ENCODE peak calls at places on chromosome 16, in seven cellular contexts. T is neuronal stem cell; D is body of pancreas; A is CD4-positive, alpha-beta memory T cell; Y is heart left ventricle; W is A549; G is adrenal gland. F is an unnamed sample.
A peak's percentile ranks its signal among the peaks of the same experiment; 100 is the strongest.

GRCh38 chr16:76650579-76650978 is 373.4 kb downstream of the CNTNAP4 start:
- DNase-seq in T (no peak), W (peak; percentile 4), D (no peak), A (no peak), Y (no peak), G (no peak), F (no peak)

GRCh38 chr16:12097523-12098428 is 121.2 kb downstream of the SNX29 start:
- DNase-seq in T (no peak), Y (peak; percentile 51), A (no peak), W (no peak), D (no peak), G (no peak), F (no peak)

GRCh38 chr16:22671301-22672076 is 142.5 kb upstream of the HS3ST2 start:
- DNase-seq in T (no peak), D (no peak), G (no peak), Y (peak; percentile 12), A (no peak), W (no peak), F (no peak)

GRCh38 chr16:56938664-56939513 is 6.9 kb downstream of the HERPUD1 start:
- DNase-seq in Y (no peak), G (no peak), T (no peak), A (peak; percentile 75), D (no peak), W (no peak), F (peak; percentile 16)

GRCh38 chr16:81604960-81605383 is 160.4 kb downstream of the CMIP start:
- DNase-seq in T (no peak), Y (no peak), W (no peak), A (no peak), D (no peak), G (no peak), F (no peak)

GRCh38 chr16:11224096-11224893 is 31.7 kb downstream of the SOCS1 start:
- DNase-seq in W (no peak), Y (peak; percentile 46), G (peak; percentile 55), D (peak; percentile 56), T (no peak), A (peak; percentile 72), F (peak; percentile 37)

GRCh38 chr16:57648590-57649442 is 19.3 kb upstream of the ADGRG3 start:
- DNase-seq in G (peak; percentile 77), Y (peak; percentile 78), W (peak; percentile 93), D (peak; percentile 78), A (peak; percentile 78), T (peak; percentile 82), F (peak; percentile 79)

GRCh38 chr16:85899444-85899843 is 482 bp downstream of the IRF8 start:
- DNase-seq in D (no peak), A (no peak), T (no peak), Y (no peak), G (no peak), W (no peak), F (no peak)

GRCh38 chr16:86626966-86627365 is 48.6 kb downstream of the FOXL1 start:
- DNase-seq in D (no peak), G (no peak), Y (no peak), W (no peak), T (no peak), A (no peak), F (no peak)

GRCh38 chr16:25395528-25395927 is 137.9 kb upstream of the ZKSCAN2 start:
- DNase-seq in D (no peak), W (no peak), Y (no peak), T (no peak), G (no peak), A (no peak), F (no peak)

GRCh38 chr16:24988593-24989338 is 26.4 kb downstream of the ARHGAP17 start:
- DNase-seq in D (peak; percentile 59), W (peak; percentile 30), T (no peak), G (no peak), Y (peak; percentile 43), A (no peak), F (no peak)

GRCh38 chr16:67668495-67669157 is 2.0 kb downstream of the C16orf86 start:
- DNase-seq in T (no peak), D (no peak), Y (no peak), W (no peak), A (no peak), G (no peak), F (no peak)

GRCh38 chr16:14564881-14565687 is 65.0 kb downstream of the PARN start:
- DNase-seq in G (no peak), D (no peak), Y (no peak), W (no peak), A (no peak), T (no peak), F (no peak)

GRCh38 chr16:85089485-85089884 is 22.8 kb downstream of the CIBAR2 start:
- DNase-seq in Y (no peak), W (no peak), A (no peak), D (no peak), T (no peak), G (no peak), F (no peak)

GRCh38 chr16:25771812-25772568 is 80.2 kb downstream of the HS3ST4 start:
- DNase-seq in T (no peak), W (no peak), Y (no peak), G (no peak), A (no peak), D (no peak), F (no peak)

GRCh38 chr16:78669994-78670393 is 570.5 kb downstream of the WWOX start:
- DNase-seq in W (no peak), T (no peak), Y (peak; percentile 76), G (no peak), A (no peak), D (no peak), F (no peak)

GRCh38 chr16:80125677-80126076 is 415.1 kb upstream of the DYNLRB2 start:
- DNase-seq in T (no peak), W (no peak), D (no peak), A (no peak), Y (peak; percentile 36), G (no peak), F (no peak)

GRCh38 chr16:66927012-66927436 is 1.7 kb upstream of the RRAD start:
- DNase-seq in Y (peak; percentile 69), A (peak; percentile 3), T (no peak), D (no peak), G (no peak), W (peak; percentile 52), F (no peak)

GRCh38 chr16:23365602-23366240 is 63.6 kb downstream of the SCNN1B start:
- DNase-seq in G (no peak), W (no peak), Y (no peak), D (peak; percentile 63), T (no peak), A (no peak), F (no peak)

GRCh38 chr16:89700649-89701424 is 668 bp downstream of the SPATA2L start:
- DNase-seq in T (no peak), W (peak; percentile 60), D (peak; percentile 82), G (no peak), A (peak; percentile 75), Y (no peak), F (peak; percentile 36)

GRCh38 chr16:85767569-85767968 is 16.7 kb upstream of the C16orf74 start:
- DNase-seq in Y (no peak), T (no peak), W (peak; percentile 96), A (no peak), G (no peak), D (no peak), F (no peak)

GRCh38 chr16:4323845-4324478 is 8.1 kb downstream of the GLIS2 start:
- DNase-seq in W (peak; percentile 79), T (no peak), Y (peak; percentile 72), D (peak; percentile 83), G (peak; percentile 63), A (no peak), F (no peak)
- H3K4me1 ChIP-seq in W (peaks cover 90% of the 10 kb centered on the region), T (peaks cover 16% of the 10 kb centered on the region), Y (peaks cover 90% of the 10 kb centered on the region), D (peaks cover 81% of the 10 kb centered on the region), G (peaks cover 79% of the 10 kb centered on the region), A (peaks cover 16% of the 10 kb centered on the region), F (peaks cover 19% of the 10 kb centered on the region)

GRCh38 chr16:3846087-3846486 is 34.4 kb downstream of the CREBBP start:
- DNase-seq in D (no peak), G (no peak), A (no peak), Y (no peak), T (no peak), W (no peak), F (no peak)

GRCh38 chr16:3846595-3847091 is 33.9 kb downstream of the CREBBP start:
- DNase-seq in A (no peak), T (no peak), D (no peak), Y (no peak), G (no peak), W (no peak), F (no peak)

GRCh38 chr16:3839402-3840184 is 40.9 kb downstream of the CREBBP start:
- DNase-seq in A (no peak), T (no peak), G (no peak), W (no peak), Y (no peak), D (no peak), F (no peak)

GRCh38 chr16:3841729-3842508 is 38.6 kb downstream of the CREBBP start:
- DNase-seq in D (no peak), A (no peak), Y (no peak), G (no peak), W (no peak), T (no peak), F (no peak)

GRCh38 chr16:3842994-3843393 is 37.5 kb downstream of the CREBBP start:
- DNase-seq in Y (no peak), G (no peak), W (no peak), A (no peak), T (no peak), D (no peak), F (no peak)
- H3K4me1 ChIP-seq in Y (peaks cover 69% of the 10 kb centered on the region), G (no peaks in the 10 kb centered on the region), W (peaks cover 3% of the 10 kb centered on the region), A (peaks cover 68% of the 10 kb centered on the region), T (peaks cover 2% of the 10 kb centered on the region), D (peaks cover 51% of the 10 kb centered on the region), F (peaks cover 4% of the 10 kb centered on the region)

GRCh38 chr16:2473425-2473926 is 1.5 kb upstream of the TBC1D24 start:
- DNase-seq in A (no peak), Y (no peak), T (no peak), W (peak; percentile 31), D (no peak), G (peak; percentile 36), F (no peak)

GRCh38 chr16:2471653-2472487 is 773 bp downstream of the NTN3 start:
- DNase-seq in G (no peak), Y (no peak), A (peak; percentile 27), W (no peak), T (no peak), D (no peak), F (no peak)

GRCh38 chr16:2472488-2472864 is 1.4 kb downstream of the NTN3 start:
- DNase-seq in T (no peak), D (no peak), Y (no peak), G (no peak), A (no peak), W (no peak), F (no peak)

GRCh38 chr16:2473999-2474876 is 689 bp upstream of the TBC1D24 start:
- DNase-seq in G (peak; percentile 56), D (peak; percentile 68), Y (peak; percentile 59), W (peak; percentile 72), T (no peak), A (peak; percentile 69), F (peak; percentile 22)

DNA sequence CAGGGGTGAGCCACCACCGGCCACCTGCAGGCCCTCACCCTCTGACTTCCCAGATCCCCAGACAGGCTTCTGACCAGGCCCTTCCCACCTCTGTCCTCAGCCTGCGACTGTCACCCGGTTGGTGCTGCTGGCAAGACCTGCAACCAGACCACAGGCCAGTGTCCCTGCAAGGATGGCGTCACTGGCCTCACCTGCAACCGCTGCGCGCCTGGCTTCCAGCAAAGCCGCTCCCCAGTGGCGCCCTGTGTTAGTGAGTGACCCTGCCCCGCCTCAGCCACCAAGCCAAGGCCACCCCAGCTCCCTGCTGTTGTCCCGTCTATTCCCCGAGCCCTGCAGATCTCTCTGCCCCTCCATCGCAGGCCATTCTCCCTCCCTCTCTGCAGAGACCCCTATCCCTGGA is 1.8 kb downstream of the NTN3 start:
- DNase-seq in Y (no peak), W (no peak), T (no peak), D (no peak), G (no peak), A (no peak), F (no peak)
- H3K4me1 ChIP-seq in Y (peaks cover 61% of the 10 kb centered on the region), W (peaks cover 41% of the 10 kb centered on the region), T (peaks cover 40% of the 10 kb centered on the region), D (peaks cover 75% of the 10 kb centered on the region), G (peaks cover 34% of the 10 kb centered on the region), A (peaks cover 41% of the 10 kb centered on the region), F (peaks cover 43% of the 10 kb centered on the region)

GRCh38 chr16:88438084-88438870 is 14.8 kb upstream of the ZFPM1 start:
- DNase-seq in A (no peak), T (no peak), G (no peak), W (no peak), D (no peak), Y (no peak), F (no peak)
- H3K4me1 ChIP-seq in A (peaks cover 4% of the 10 kb centered on the region), T (peaks cover 6% of the 10 kb centered on the region), G (no peaks in the 10 kb centered on the region), W (peaks cover 11% of the 10 kb centered on the region), D (peaks cover 16% of the 10 kb centered on the region), Y (peaks cover 6% of the 10 kb centered on the region), F (peaks cover 8% of the 10 kb centered on the region)